ENCODE peak calls at places on chromosomes 2 and 18, in four cellular contexts. S, V, J and G are unnamed samples.

GRCh38 chr2:178949584-178949983 is 100.4 kb downstream of the CCDC141 start:
- DNase-seq in S (no peak), V (no peak), J (no peak), G (no peak)

GRCh38 chr2:168478206-168478605 is 22.1 kb downstream of the CERS6 start:
- DNase-seq in S (no peak), V (no peak), J (no peak), G (no peak)

GRCh38 chr2:130786076-130786475 is 30.7 kb downstream of the AMER3 start:
- DNase-seq in S (no peak), V (no peak), J (no peak), G (no peak)

GRCh38 chr2:129756276-129756675 is 223.2 kb upstream of the RAB6C start:
- DNase-seq in S (no peak), V (no peak), J (no peak), G (no peak)

GRCh38 chr18:79062806-79063205 is 6.4 kb upstream of the ATP9B start:
- DNase-seq in S (no peak), V (no peak), J (no peak), G (no peak)

GRCh38 chr2:191580581-191580980 is 97.4 kb upstream of the NABP1 start:
- DNase-seq in S (no peak), V (no peak), J (no peak), G (no peak)

GRCh38 chr2:152609174-152609573 is 108.1 kb downstream of the PRPF40A start:
- DNase-seq in S (no peak), V (no peak), J (no peak), G (no peak)

GRCh38 chr2:216298719-216299118 is 73.6 kb downstream of the MARCHF4 start:
- DNase-seq in S (no peak), V (no peak), J (no peak), G (peak)

GRCh38 chr2:46873632-46874068 is 42.0 kb downstream of the MCFD2 start:
- DNase-seq in S (peak), V (no peak), J (peak), G (peak)

GRCh38 chr2:48723125-48723524 is 32.4 kb downstream of the LHCGR start:
- DNase-seq in S (no peak), V (no peak), J (no peak), G (no peak)

GRCh38 chr2:239267411-239267941 is 133.3 kb downstream of the HDAC4 start:
- DNase-seq in S (peak), V (peak), J (peak), G (no peak)

GRCh38 chr18:35458677-35459441 is 38.9 kb downstream of the INO80C start:
- DNase-seq in S (peak), V (no peak), J (peak), G (peak)

GRCh38 chr18:46098616-46098933 is 479 bp upstream of the ATP5F1A start:
- DNase-seq in S (no peak), V (no peak), J (no peak), G (no peak)

GRCh38 chr2:65831528-65831927 is 399.1 kb upstream of the SPRED2 start:
- DNase-seq in S (no peak), V (no peak), J (no peak), G (no peak)

GRCh38 chr18:72783517-72783916 is 84.3 kb downstream of the NETO1 start:
- DNase-seq in S (no peak), V (no peak), J (no peak), G (no peak)

GRCh38 chr2:26299488-26300092 is 46.4 kb upstream of the SELENOI start:
- DNase-seq in S (no peak), V (no peak), J (no peak), G (no peak)

GRCh38 chr2:222319576-222320440 is 21.0 kb upstream of the PAX3 start:
- DNase-seq in S (no peak), V (peak), J (no peak), G (no peak)

GRCh38 chr18:59301974-59302373 is 16.5 kb downstream of the CPLX4 start:
- DNase-seq in S (no peak), V (no peak), J (no peak), G (no peak)

GRCh38 chr2:209472386-209472832 is 48.6 kb downstream of the MAP2 start:
- DNase-seq in S (no peak), V (no peak), J (no peak), G (no peak)

GRCh38 chr2:16120591-16120990 is 180.2 kb downstream of the MYCN start:
- DNase-seq in S (no peak), V (no peak), J (no peak), G (no peak)

GRCh38 chr18:54762386-54762785 is 65.9 kb upstream of the RAB27B start:
- DNase-seq in S (no peak), V (no peak), J (peak), G (no peak)

GRCh38 chr2:25131567-25132295 is 36.6 kb downstream of the POMC start:
- DNase-seq in S (peak), V (no peak), J (no peak), G (no peak)

GRCh38 chr2:229945975-229946374 is 23.7 kb downstream of the FBXO36 start:
- DNase-seq in S (no peak), V (no peak), J (no peak), G (no peak)

GRCh38 chr2:5549061-5549601 is 143.1 kb upstream of the SOX11 start:
- DNase-seq in S (no peak), V (no peak), J (no peak), G (no peak)

GRCh38 chr2:228688007-228688645 is 506.6 kb upstream of the SPHKAP start:
- DNase-seq in S (no peak), V (no peak), J (no peak), G (no peak)